ENCODE peak calls at places on chromosomes 7 and 10, in nine cellular contexts. P is ureter; D is left cardiac atrium; M is GM23338; S is cardiac fibroblast; Q is stimulated activated CD4-positive, alpha-beta T cell treated with anti-CD3 and anti-CD28 coated beads, Interleukin-2, amount 100 ng/mL, for 48 hours; A is glomerular endothelial cell; N is body of pancreas; V is CD8-positive, alpha-beta memory T cell. Y is an unnamed sample.

GRCh38 chr10:106836923-106837322 is 327.6 kb downstream of the SORCS1 start:
- DNase-seq in P (no peak), D (no peak), M (no peak), S (no peak), Q (no peak), A (no peak), N (no peak), V (no peak), Y (no peak)

GRCh38 chr7:7315851-7316250 is 133.5 kb downstream of the C1GALT1 start:
- DNase-seq in P (no peak), D (no peak), M (no peak), S (no peak), Q (no peak), A (no peak), N (no peak), V (no peak), Y (no peak)

GRCh38 chr10:34494012-34494411 is 321.1 kb downstream of the PARD3 start:
- DNase-seq in P (no peak), D (no peak), M (no peak), S (peak), Q (no peak), A (no peak), N (no peak), V (no peak), Y (no peak)

GRCh38 chr7:69412331-69413146 is 185.7 kb upstream of the AUTS2 start:
- DNase-seq in P (peak), D (peak), M (no peak), S (peak), Q (no peak), A (no peak), N (no peak), V (no peak), Y (no peak)

GRCh38 chr7:43465581-43466554 is 117.0 kb upstream of the STK17A start:
- DNase-seq in P (no peak), D (no peak), M (no peak), S (no peak), Q (no peak), A (no peak), N (no peak), V (no peak), Y (no peak)

GRCh38 chr10:86715156-86715795 is 41.1 kb upstream of the BMPR1A start:
- DNase-seq in P (no peak), D (no peak), M (no peak), S (no peak), Q (no peak), A (no peak), N (no peak), V (no peak), Y (no peak)

GRCh38 chr7:134520130-134520529 is 7.2 kb upstream of the AKR1B10 start:
- DNase-seq in P (no peak), D (no peak), M (no peak), S (peak), Q (no peak), A (no peak), N (no peak), V (no peak), Y (no peak)

GRCh38 chr10:23897267-23897666 is 311.7 kb upstream of the KIAA1217 start:
- DNase-seq in P (no peak), D (no peak), M (no peak), S (no peak), Q (no peak), A (no peak), N (peak), V (no peak), Y (no peak)

GRCh38 chr7:131400833-131401593 is 73.3 kb downstream of the MKLN1 start:
- DNase-seq in P (no peak), D (no peak), M (no peak), S (peak), Q (no peak), A (no peak), N (no peak), V (no peak), Y (no peak)

GRCh38 chr10:82256275-82256674 is 381.3 kb downstream of the NRG3 start:
- DNase-seq in P (no peak), D (no peak), M (peak), S (no peak), Q (no peak), A (no peak), N (no peak), V (no peak), Y (no peak)

GRCh38 chr10:78952018-78952417 is 116.7 kb upstream of the ZMIZ1 start:
- DNase-seq in P (no peak), D (no peak), M (no peak), S (no peak), Q (no peak), A (no peak), N (no peak), V (no peak), Y (no peak)

GRCh38 chr10:33114451-33114944 is 156.5 kb upstream of the ITGB1 start:
- DNase-seq in P (no peak), D (no peak), M (no peak), S (peak), Q (no peak), A (no peak), N (no peak), V (no peak), Y (no peak)

GRCh38 chr10:8129438-8129837 is 75.0 kb downstream of the GATA3 start:
- DNase-seq in P (no peak), D (no peak), M (no peak), S (no peak), Q (no peak), A (no peak), N (no peak), V (no peak), Y (no peak)

GRCh38 chr10:4693967-4694366 is 132.0 kb upstream of the AKR1E2 start:
- DNase-seq in P (no peak), D (no peak), M (no peak), S (no peak), Q (no peak), A (no peak), N (no peak), V (no peak), Y (no peak)

GRCh38 chr7:140537750-140538482 is 58.6 kb upstream of the MKRN1 start:
- DNase-seq in P (no peak), D (no peak), M (no peak), S (no peak), Q (no peak), A (no peak), N (no peak), V (no peak), Y (no peak)

GRCh38 chr7:28858895-28859294 is 99.2 kb downstream of the TRIL start:
- DNase-seq in P (no peak), D (no peak), M (no peak), S (no peak), Q (no peak), A (no peak), N (no peak), V (no peak), Y (no peak)

GRCh38 chr10:17737021-17737965 is 14.7 kb upstream of the TMEM236 start:
- DNase-seq in P (no peak), D (peak), M (peak), S (peak), Q (no peak), A (no peak), N (peak), V (peak), Y (peak)

GRCh38 chr7:22802426-22802825 is 20.2 kb downstream of the TOMM7 start:
- DNase-seq in P (no peak), D (no peak), M (peak), S (no peak), Q (no peak), A (no peak), N (no peak), V (no peak), Y (no peak)

GRCh38 chr7:69748530-69748929 is 150.3 kb downstream of the AUTS2 start:
- DNase-seq in P (no peak), D (no peak), M (no peak), S (no peak), Q (no peak), A (no peak), N (no peak), V (no peak), Y (no peak)

GRCh38 chr10:3955954-3956617 is 171.1 kb upstream of the KLF6 start:
- DNase-seq in P (no peak), D (no peak), M (peak), S (no peak), Q (no peak), A (no peak), N (no peak), V (no peak), Y (no peak)

GRCh38 chr7:150406565-150407421 is 27.7 kb downstream of the ZNF775 start:
- DNase-seq in P (no peak), D (no peak), M (no peak), S (no peak), Q (peak), A (no peak), N (no peak), V (peak), Y (no peak)

GRCh38 chr7:7946486-7946885 is 22.1 kb upstream of the GLCCI1 start:
- DNase-seq in P (no peak), D (no peak), M (no peak), S (no peak), Q (no peak), A (no peak), N (no peak), V (no peak), Y (no peak)

GRCh38 chr7:133789951-133790350 is 337.2 kb upstream of the LRGUK start:
- DNase-seq in P (no peak), D (no peak), M (peak), S (peak), Q (no peak), A (no peak), N (no peak), V (no peak), Y (no peak)

GRCh38 chr7:116571037-116571436 is 46.2 kb downstream of the CAV1 start:
- DNase-seq in P (no peak), D (no peak), M (no peak), S (peak), Q (no peak), A (no peak), N (no peak), V (no peak), Y (no peak)

GRCh38 chr10:109933984-109934565 is 10.8 kb upstream of the XPNPEP1 start:
- DNase-seq in P (no peak), D (no peak), M (peak), S (no peak), Q (no peak), A (no peak), N (no peak), V (peak), Y (no peak)

GRCh38 chr10:117574546-117575146 is 32.1 kb downstream of the EMX2 start:
- DNase-seq in P (no peak), D (no peak), M (no peak), S (no peak), Q (no peak), A (no peak), N (no peak), V (no peak), Y (no peak)

Y was measured in NCI-H1048.